ENCODE peak calls at places on chromosomes 5 and 9, in six cellular contexts. P is HCT116, M is iPS-NIHi11, G is left kidney, E is ovary, W is MCF 10A. D is an unnamed sample.

GRCh38 chr9:113501821-113502220 is 38.3 kb downstream of the RGS3 start:
- DNase-seq in M (no peak), G (no peak), W (no peak), E (no peak), P (no peak), D (no peak)

GRCh38 chr9:87327567-87328125 is 170.0 kb upstream of the DAPK1 start:
- DNase-seq in M (no peak), P (no peak), G (no peak), W (peak; percentile 73), E (no peak), D (no peak)

GRCh38 chr9:104900871-104901270 is 27.1 kb downstream of the ABCA1 start:
- DNase-seq in E (no peak), W (no peak), G (no peak), M (no peak), P (no peak), D (no peak)

GRCh38 chr5:56814361-56814962 is 887 bp upstream of the MAP3K1 start:
- DNase-seq in W (no peak), E (peak; percentile 20), P (no peak), M (peak; percentile 56), G (peak; percentile 74), D (peak; percentile 74)

GRCh38 chr5:126376443-126376842 is 46.8 kb upstream of the GRAMD2B start:
- DNase-seq in E (no peak), M (no peak), W (no peak), P (no peak), G (no peak), D (no peak)

GRCh38 chr9:38008168-38009034 is 60.6 kb downstream of the SHB start:
- DNase-seq in W (peak; percentile 93), E (no peak), M (peak; percentile 64), P (peak; percentile 82), G (peak; percentile 66), D (peak; percentile 94)

GRCh38 chr5:135016926-135017325 is 17.1 kb downstream of the PITX1 start:
- DNase-seq in P (no peak), E (peak; percentile 1), G (no peak), M (no peak), W (no peak), D (peak; percentile 32)

GRCh38 chr5:87877023-87877422 is 391.6 kb downstream of the TMEM161B start:
- DNase-seq in E (no peak), G (no peak), P (no peak), M (no peak), W (no peak), D (no peak)

GRCh38 chr5:89613222-89613956 is 730.4 kb upstream of the MEF2C start:
- DNase-seq in P (no peak), W (no peak), E (no peak), M (no peak), G (no peak), D (no peak)

GRCh38 chr9:133035669-133036068 is 4.9 kb downstream of the GTF3C5 start:
- DNase-seq in P (no peak), E (no peak), G (no peak), W (peak; percentile 33), M (no peak), D (peak; percentile 11)

GRCh38 chr5:133818869-133819600 is 149.4 kb downstream of the C5orf15 start:
- DNase-seq in E (no peak), P (no peak), G (no peak), W (no peak), M (no peak), D (peak; percentile 61)

GRCh38 chr9:38090170-38090569 is 21.1 kb upstream of the SHB start:
- DNase-seq in E (no peak), G (no peak), P (no peak), M (no peak), W (no peak), D (no peak)

GRCh38 chr5:60274704-60275103 is 381.2 kb upstream of the PDE4D start:
- DNase-seq in P (no peak), W (no peak), E (no peak), M (no peak), G (no peak), D (no peak)

GRCh38 chr5:42813533-42813932 is 1.8 kb upstream of the SELENOP start:
- DNase-seq in E (no peak), W (no peak), M (peak; percentile 36), P (no peak), G (peak; percentile 75), D (no peak)

GRCh38 chr5:142981886-142982820 is 212.0 kb downstream of the ARHGAP26 start:
- DNase-seq in G (peak; percentile 59), M (peak; percentile 41), W (peak; percentile 91), P (no peak), E (peak; percentile 71), D (peak; percentile 84)

GRCh38 chr5:39202594-39203290 is 16.6 kb downstream of the FYB1 start:
- DNase-seq in G (no peak), P (no peak), M (no peak), W (no peak), E (no peak), D (no peak)

GRCh38 chr5:976849-977751 is 31.5 kb upstream of the NKD2 start:
- DNase-seq in M (peak; percentile 20), P (no peak), W (no peak), G (no peak), E (no peak), D (peak; percentile 39)

GRCh38 chr5:127898551-127899213 is 184.9 kb upstream of the SLC12A2 start:
- DNase-seq in G (no peak), W (peak; percentile 47), M (no peak), P (no peak), E (no peak), D (no peak)

GRCh38 chr9:131330814-131331600 is 41.5 kb downstream of the PLPP7 start:
- DNase-seq in G (peak; percentile 72), M (peak; percentile 98), W (no peak), E (no peak), P (no peak), D (peak; percentile 27)

GRCh38 chr9:114884787-114885452 is 45.5 kb downstream of the TNFSF8 start:
- DNase-seq in W (peak; percentile 96), M (no peak), P (no peak), E (no peak), G (no peak), D (peak; percentile 53)

GRCh38 chr5:175687231-175687701 is 29.4 kb downstream of the HRH2 start:
- DNase-seq in P (no peak), M (no peak), E (no peak), W (no peak), G (no peak), D (no peak)

GRCh38 chr5:120538644-120539043 is 74.5 kb downstream of the PRR16 start:
- DNase-seq in E (no peak), W (peak; percentile 56), M (no peak), P (no peak), G (no peak), D (no peak)

GRCh38 chr5:125384071-125384470 is 637.6 kb upstream of the ZNF608 start:
- DNase-seq in E (no peak), G (no peak), M (no peak), P (no peak), W (no peak), D (no peak)

GRCh38 chr5:172624996-172625939 is 15.8 kb upstream of the NEURL1B start:
- DNase-seq in W (no peak), E (no peak), M (no peak), G (no peak), P (no peak), D (no peak)

GRCh38 chr5:169964247-169964646 is 16.0 kb downstream of the INSYN2B start:
- DNase-seq in M (no peak), P (no peak), G (peak; percentile 62), W (no peak), E (no peak), D (no peak)

GRCh38 chr5:2220741-2221140 is 338.0 kb upstream of the IRX4 start:
- DNase-seq in G (no peak), P (no peak), E (no peak), W (no peak), M (no peak), D (no peak)

GRCh38 chr5:126938461-126938860 is 91.9 kb downstream of the MARCHF3 start:
- DNase-seq in E (no peak), W (peak; percentile 86), P (no peak), G (no peak), M (no peak), D (no peak)

GRCh38 chr5:101942321-101942882 is 353.7 kb downstream of the SLCO4C1 start:
- DNase-seq in W (peak; percentile 53), M (peak; percentile 53), P (peak; percentile 27), G (peak; percentile 68), E (no peak), D (no peak)

GRCh38 chr9:93154293-93154903 is 20.3 kb upstream of the NINJ1 start:
- DNase-seq in G (peak; percentile 80), P (no peak), M (peak; percentile 85), E (no peak), W (peak; percentile 54), D (no peak)

GRCh38 chr9:100884518-100884917 is 144.0 kb upstream of the PLPPR1 start:
- DNase-seq in W (no peak), P (no peak), E (no peak), M (no peak), G (peak; percentile 80), D (no peak)